ENCODE peak calls at places on chromosomes 12 and 14, in six cellular contexts. One of them, this sample, is unnamed.

GRCh38 chr12:31324845-31325523 is 966 bp downstream of the SINHCAF start:
- DNase-seq in EH: peak; percentile 66
- DNase-seq in GM20000: peak; percentile 55
- DNase-seq in IMR-90: peak; percentile 49
- DNase-seq in midbrain: no peak
- DNase-seq in CD4-positive, CD25-positive, alpha-beta regulatory T cell: peak; percentile 71
- DNase-seq in this sample: peak; percentile 73

GRCh38 chr12:96274331-96274730 is 80.2 kb downstream of the ELK3 start:
- DNase-seq in EH: peak; percentile 64
- DNase-seq in GM20000: no peak
- DNase-seq in IMR-90: peak; percentile 77
- DNase-seq in midbrain: no peak
- DNase-seq in CD4-positive, CD25-positive, alpha-beta regulatory T cell: no peak
- DNase-seq in this sample: peak; percentile 73

GRCh38 chr12:76559277-76560082 is at the start of gene OSBPL8:
- DNase-seq in EH: peak; percentile 93
- DNase-seq in GM20000: peak; percentile 93
- DNase-seq in IMR-90: peak; percentile 85
- DNase-seq in midbrain: peak; percentile 96
- DNase-seq in CD4-positive, CD25-positive, alpha-beta regulatory T cell: peak; percentile 95
- DNase-seq in this sample: peak; percentile 97

GRCh38 chr12:39309516-39309915 is 133.4 kb downstream of the KIF21A start:
- DNase-seq in EH: peak; percentile 1
- DNase-seq in GM20000: no peak
- DNase-seq in IMR-90: no peak
- DNase-seq in midbrain: no peak
- DNase-seq in CD4-positive, CD25-positive, alpha-beta regulatory T cell: no peak
- DNase-seq in this sample: no peak

GRCh38 chr14:36791402-36791801 is 129.7 kb downstream of the PAX9 start:
- DNase-seq in EH: no peak
- DNase-seq in GM20000: no peak
- DNase-seq in IMR-90: no peak
- DNase-seq in midbrain: no peak
- DNase-seq in CD4-positive, CD25-positive, alpha-beta regulatory T cell: no peak
- DNase-seq in this sample: no peak

GRCh38 chr12:76591461-76591860 is 31.9 kb upstream of the OSBPL8 start:
- DNase-seq in EH: peak; percentile 84
- DNase-seq in GM20000: no peak
- DNase-seq in IMR-90: peak; percentile 48
- DNase-seq in midbrain: no peak
- DNase-seq in CD4-positive, CD25-positive, alpha-beta regulatory T cell: no peak
- DNase-seq in this sample: peak; percentile 77

GRCh38 chr12:92528586-92528985 is 174.2 kb upstream of the PLEKHG7 start:
- DNase-seq in EH: no peak
- DNase-seq in GM20000: no peak
- DNase-seq in IMR-90: no peak
- DNase-seq in midbrain: no peak
- DNase-seq in CD4-positive, CD25-positive, alpha-beta regulatory T cell: no peak
- DNase-seq in this sample: no peak

GRCh38 chr12:50187084-50187900 is 20.1 kb upstream of the CERS5 start:
- DNase-seq in EH: peak; percentile 97
- DNase-seq in GM20000: peak; percentile 58
- DNase-seq in IMR-90: peak; percentile 94
- DNase-seq in midbrain: no peak
- DNase-seq in CD4-positive, CD25-positive, alpha-beta regulatory T cell: peak; percentile 22
- DNase-seq in this sample: peak; percentile 90

GRCh38 chr12:52032797-52033505 is 18.3 kb upstream of the NR4A1 start:
- DNase-seq in EH: peak; percentile 98
- DNase-seq in GM20000: peak; percentile 96
- DNase-seq in IMR-90: peak; percentile 98
- DNase-seq in midbrain: peak; percentile 95
- DNase-seq in CD4-positive, CD25-positive, alpha-beta regulatory T cell: peak; percentile 90
- DNase-seq in this sample: peak; percentile 99

GRCh38 chr12:56565510-56566101 is 44.0 kb downstream of the RBMS2 start:
- DNase-seq in EH: peak; percentile 74
- DNase-seq in GM20000: peak; percentile 55
- DNase-seq in IMR-90: peak; percentile 77
- DNase-seq in midbrain: no peak
- DNase-seq in CD4-positive, CD25-positive, alpha-beta regulatory T cell: peak; percentile 49
- DNase-seq in this sample: peak; percentile 85

GRCh38 chr12:68479832-68480291 is 130.8 kb upstream of the RAP1B start:
- DNase-seq in EH: peak; percentile 41
- DNase-seq in GM20000: no peak
- DNase-seq in IMR-90: peak; percentile 57
- DNase-seq in midbrain: no peak
- DNase-seq in CD4-positive, CD25-positive, alpha-beta regulatory T cell: no peak
- DNase-seq in this sample: peak; percentile 63

GRCh38 chr12:52876371-52876770 is 27.6 kb upstream of the KRT78 start:
- DNase-seq in EH: no peak
- DNase-seq in GM20000: no peak
- DNase-seq in IMR-90: no peak
- DNase-seq in midbrain: no peak
- DNase-seq in CD4-positive, CD25-positive, alpha-beta regulatory T cell: no peak
- DNase-seq in this sample: no peak

GRCh38 chr14:59511916-59512530 is 27.7 kb downstream of the JKAMP start:
- DNase-seq in EH: no peak
- DNase-seq in GM20000: peak; percentile 30
- DNase-seq in IMR-90: no peak
- DNase-seq in midbrain: no peak
- DNase-seq in CD4-positive, CD25-positive, alpha-beta regulatory T cell: no peak
- DNase-seq in this sample: peak; percentile 7

GRCh38 chr12:46222642-46223041 is 46.2 kb downstream of the SLC38A1 start:
- DNase-seq in EH: no peak
- DNase-seq in GM20000: no peak
- DNase-seq in IMR-90: no peak
- DNase-seq in midbrain: no peak
- DNase-seq in CD4-positive, CD25-positive, alpha-beta regulatory T cell: peak; percentile 61
- DNase-seq in this sample: no peak

GRCh38 chr14:62143235-62143634 is 381.0 kb downstream of the SNAPC1 start:
- DNase-seq in EH: peak; percentile 37
- DNase-seq in GM20000: no peak
- DNase-seq in IMR-90: peak; percentile 68
- DNase-seq in midbrain: no peak
- DNase-seq in CD4-positive, CD25-positive, alpha-beta regulatory T cell: no peak
- DNase-seq in this sample: peak; percentile 78

GRCh38 chr12:4270670-4271432 is 2.7 kb upstream of the CCND2 start:
- DNase-seq in EH: no peak
- DNase-seq in GM20000: peak; percentile 41
- DNase-seq in IMR-90: no peak
- DNase-seq in midbrain: no peak
- DNase-seq in CD4-positive, CD25-positive, alpha-beta regulatory T cell: peak; percentile 69
- DNase-seq in this sample: peak; percentile 29